ENCODE peak calls at places on chromosome 5, in ten cellular contexts. One of them, this sample, is unnamed.

GRCh38 chr5:6043491-6044310 is 334.6 kb downstream of the MED10 start:
- DNase-seq in NB4: no peak
- DNase-seq in adrenal gland: no peak
- DNase-seq in heart left ventricle: no peak
- DNase-seq in breast epithelium: no peak
- DNase-seq in IMR-90: no peak
- DNase-seq in lower leg skin: no peak
- DNase-seq in endothelial cell of umbilical vein: no peak
- DNase-seq in transverse colon: no peak
- DNase-seq in stomach: no peak
- DNase-seq in this sample: no peak

GRCh38 chr5:64749385-64749784 is 19.1 kb downstream of the SREK1IP1 start:
- DNase-seq in lower leg skin: no peak
- DNase-seq in breast epithelium: no peak
- DNase-seq in transverse colon: no peak
- DNase-seq in NB4: no peak
- DNase-seq in adrenal gland: no peak
- DNase-seq in heart left ventricle: no peak
- DNase-seq in stomach: no peak
- DNase-seq in endothelial cell of umbilical vein: no peak
- DNase-seq in IMR-90: no peak
- DNase-seq in this sample: no peak

GRCh38 chr5:39167141-39167972 is 52.0 kb downstream of the FYB1 start:
- DNase-seq in lower leg skin: no peak
- DNase-seq in endothelial cell of umbilical vein: peak; percentile 28
- DNase-seq in transverse colon: no peak
- DNase-seq in stomach: no peak
- DNase-seq in NB4: no peak
- DNase-seq in adrenal gland: no peak
- DNase-seq in breast epithelium: no peak
- DNase-seq in heart left ventricle: no peak
- DNase-seq in IMR-90: peak; percentile 28
- DNase-seq in this sample: no peak

GRCh38 chr5:137891849-137892248 is 2.6 kb downstream of the PKD2L2 start:
- DNase-seq in stomach: no peak
- DNase-seq in endothelial cell of umbilical vein: no peak
- DNase-seq in lower leg skin: no peak
- DNase-seq in adrenal gland: no peak
- DNase-seq in breast epithelium: no peak
- DNase-seq in heart left ventricle: no peak
- DNase-seq in NB4: peak; percentile 13
- DNase-seq in IMR-90: no peak
- DNase-seq in transverse colon: no peak
- DNase-seq in this sample: no peak

GRCh38 chr5:39040875-39041274 is 33.3 kb downstream of the RICTOR start:
- DNase-seq in endothelial cell of umbilical vein: no peak
- DNase-seq in stomach: peak; percentile 31
- DNase-seq in adrenal gland: no peak
- DNase-seq in IMR-90: no peak
- DNase-seq in breast epithelium: no peak
- DNase-seq in heart left ventricle: peak; percentile 40
- DNase-seq in lower leg skin: no peak
- DNase-seq in NB4: no peak
- DNase-seq in transverse colon: peak; percentile 17
- DNase-seq in this sample: no peak

GRCh38 chr5:141355641-141356040 is 820 bp downstream of the PCDHGA4 start:
- DNase-seq in IMR-90: no peak
- DNase-seq in adrenal gland: no peak
- DNase-seq in heart left ventricle: no peak
- DNase-seq in NB4: no peak
- DNase-seq in endothelial cell of umbilical vein: no peak
- DNase-seq in lower leg skin: no peak
- DNase-seq in stomach: no peak
- DNase-seq in transverse colon: no peak
- DNase-seq in breast epithelium: no peak
- DNase-seq in this sample: no peak

GRCh38 chr5:98599016-98599415 is 174.4 kb upstream of the RGMB start:
- DNase-seq in lower leg skin: no peak
- DNase-seq in transverse colon: no peak
- DNase-seq in endothelial cell of umbilical vein: no peak
- DNase-seq in NB4: no peak
- DNase-seq in adrenal gland: no peak
- DNase-seq in IMR-90: peak; percentile 28
- DNase-seq in stomach: no peak
- DNase-seq in breast epithelium: no peak
- DNase-seq in heart left ventricle: no peak
- DNase-seq in this sample: no peak

GRCh38 chr5:61184708-61185107 is 22.4 kb upstream of the SMIM15 start:
- DNase-seq in breast epithelium: no peak
- DNase-seq in IMR-90: peak; percentile 57
- DNase-seq in adrenal gland: no peak
- DNase-seq in NB4: no peak
- DNase-seq in stomach: no peak
- DNase-seq in heart left ventricle: no peak
- DNase-seq in transverse colon: no peak
- DNase-seq in endothelial cell of umbilical vein: no peak
- DNase-seq in lower leg skin: no peak
- DNase-seq in this sample: no peak

GRCh38 chr5:150137168-150137957 is 18.3 kb downstream of the PDGFRB start:
- DNase-seq in stomach: peak; percentile 38
- DNase-seq in adrenal gland: no peak
- DNase-seq in IMR-90: peak; percentile 70
- DNase-seq in heart left ventricle: no peak
- DNase-seq in breast epithelium: no peak
- DNase-seq in transverse colon: no peak
- DNase-seq in endothelial cell of umbilical vein: peak; percentile 63
- DNase-seq in NB4: no peak
- DNase-seq in lower leg skin: no peak
- DNase-seq in this sample: no peak

GRCh38 chr5:150139334-150139733 is 16.3 kb downstream of the PDGFRB start:
- DNase-seq in breast epithelium: no peak
- DNase-seq in heart left ventricle: no peak
- DNase-seq in NB4: no peak
- DNase-seq in IMR-90: peak; percentile 92
- DNase-seq in lower leg skin: no peak
- DNase-seq in endothelial cell of umbilical vein: no peak
- DNase-seq in stomach: no peak
- DNase-seq in transverse colon: no peak
- DNase-seq in adrenal gland: no peak
- DNase-seq in this sample: no peak

GRCh38 chr5:150136841-150137167 is 18.8 kb downstream of the PDGFRB start:
- DNase-seq in heart left ventricle: no peak
- DNase-seq in IMR-90: no peak
- DNase-seq in endothelial cell of umbilical vein: no peak
- DNase-seq in breast epithelium: no peak
- DNase-seq in adrenal gland: no peak
- DNase-seq in transverse colon: no peak
- DNase-seq in NB4: no peak
- DNase-seq in stomach: no peak
- DNase-seq in lower leg skin: no peak
- DNase-seq in this sample: no peak

GRCh38 chr5:150137997-150138396 is 17.6 kb downstream of the PDGFRB start:
- DNase-seq in transverse colon: no peak
- DNase-seq in NB4: no peak
- DNase-seq in stomach: no peak
- DNase-seq in adrenal gland: no peak
- DNase-seq in IMR-90: peak; percentile 65
- DNase-seq in breast epithelium: no peak
- DNase-seq in lower leg skin: no peak
- DNase-seq in endothelial cell of umbilical vein: peak; percentile 33
- DNase-seq in heart left ventricle: no peak
- DNase-seq in this sample: no peak

DNA sequence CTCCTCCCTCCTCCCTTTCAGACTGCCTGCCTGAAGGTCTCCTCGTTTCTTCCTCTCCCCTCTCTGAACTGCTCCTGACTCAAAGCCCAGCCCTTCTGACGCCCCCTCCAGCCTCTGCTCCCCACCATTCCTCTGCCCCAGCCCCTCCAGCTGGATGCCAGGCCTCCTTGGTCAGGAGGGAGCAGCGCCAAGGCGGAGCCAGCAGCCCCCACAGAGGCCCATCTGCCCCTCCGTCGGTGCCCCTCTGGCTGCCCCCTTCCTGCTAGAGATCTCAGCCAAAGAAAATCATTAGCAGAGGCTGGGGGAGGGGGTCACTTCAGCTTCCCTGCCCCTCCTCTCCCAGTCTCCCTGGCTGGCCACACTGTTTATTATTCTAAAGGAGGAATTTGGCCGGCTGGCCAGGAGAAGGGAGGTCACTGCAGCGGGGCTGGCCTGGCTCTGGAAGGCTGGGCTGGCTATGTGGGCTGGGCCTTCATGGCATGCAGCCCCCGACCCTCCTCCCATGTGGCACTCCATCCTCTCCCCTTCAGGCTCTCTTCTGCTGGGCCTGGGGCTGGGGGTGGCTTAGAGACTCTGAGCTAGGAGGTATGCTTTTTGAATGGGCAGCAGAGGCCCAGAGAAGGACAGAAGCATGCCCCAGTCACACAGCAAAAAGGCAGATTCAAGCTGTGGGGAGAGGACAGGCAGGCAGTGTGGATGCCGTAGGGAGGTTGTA is 16.9 kb downstream of the PDGFRB start:
- DNase-seq in heart left ventricle: peak; percentile 68
- DNase-seq in endothelial cell of umbilical vein: peak; percentile 86
- DNase-seq in IMR-90: peak; percentile 96
- DNase-seq in breast epithelium: peak; percentile 57
- DNase-seq in transverse colon: no peak
- DNase-seq in stomach: peak; percentile 67
- DNase-seq in lower leg skin: no peak
- DNase-seq in adrenal gland: peak; percentile 65
- DNase-seq in NB4: no peak
- DNase-seq in this sample: no peak
- TF ChIP-seq POLR2A in heart left ventricle: no peak
- TF ChIP-seq POLR2A in endothelial cell of umbilical vein: no peak
- TF ChIP-seq POLR2A in IMR-90: no peak
- TF ChIP-seq POLR2A in breast epithelium: no peak
- TF ChIP-seq POLR2A in transverse colon: no peak
- TF ChIP-seq POLR2A in stomach: no peak
- TF ChIP-seq POLR2A in lower leg skin: no peak
- TF ChIP-seq POLR2A in adrenal gland: no peak
- TF ChIP-seq POLR2A in NB4: no peak
- TF ChIP-seq POLR2A in this sample: no peak

GRCh38 chr5:9269024-9269423 is 276.9 kb downstream of the SEMA5A start:
- DNase-seq in NB4: no peak
- DNase-seq in lower leg skin: no peak
- DNase-seq in IMR-90: no peak
- DNase-seq in transverse colon: no peak
- DNase-seq in endothelial cell of umbilical vein: no peak
- DNase-seq in breast epithelium: no peak
- DNase-seq in heart left ventricle: no peak
- DNase-seq in stomach: no peak
- DNase-seq in adrenal gland: no peak
- DNase-seq in this sample: no peak

GRCh38 chr5:9265391-9266287 is 280.2 kb downstream of the SEMA5A start:
- DNase-seq in lower leg skin: no peak
- DNase-seq in NB4: no peak
- DNase-seq in IMR-90: peak; percentile 99
- DNase-seq in endothelial cell of umbilical vein: no peak
- DNase-seq in adrenal gland: no peak
- DNase-seq in transverse colon: no peak
- DNase-seq in stomach: no peak
- DNase-seq in heart left ventricle: peak; percentile 63
- DNase-seq in breast epithelium: peak; percentile 55
- DNase-seq in this sample: no peak

GRCh38 chr5:9268226-9268625 is 277.6 kb downstream of the SEMA5A start:
- DNase-seq in endothelial cell of umbilical vein: no peak
- DNase-seq in NB4: no peak
- DNase-seq in IMR-90: peak; percentile 24
- DNase-seq in heart left ventricle: no peak
- DNase-seq in stomach: no peak
- DNase-seq in adrenal gland: no peak
- DNase-seq in transverse colon: no peak
- DNase-seq in breast epithelium: no peak
- DNase-seq in lower leg skin: no peak
- DNase-seq in this sample: no peak

GRCh38 chr5:9263656-9264055 is 282.2 kb downstream of the SEMA5A start:
- DNase-seq in NB4: no peak
- DNase-seq in adrenal gland: no peak
- DNase-seq in lower leg skin: no peak
- DNase-seq in stomach: no peak
- DNase-seq in IMR-90: no peak
- DNase-seq in breast epithelium: no peak
- DNase-seq in transverse colon: no peak
- DNase-seq in heart left ventricle: no peak
- DNase-seq in endothelial cell of umbilical vein: no peak
- DNase-seq in this sample: no peak
- TF ChIP-seq CTCF in NB4: no peak
- TF ChIP-seq CTCF in adrenal gland: no peak
- TF ChIP-seq CTCF in lower leg skin: no peak
- TF ChIP-seq CTCF in stomach: no peak
- TF ChIP-seq CTCF in IMR-90: no peak
- TF ChIP-seq CTCF in breast epithelium: no peak
- TF ChIP-seq CTCF in transverse colon: no peak
- TF ChIP-seq CTCF in heart left ventricle: no peak
- TF ChIP-seq CTCF in endothelial cell of umbilical vein: no peak
- TF ChIP-seq CTCF in this sample: no peak

DNA sequence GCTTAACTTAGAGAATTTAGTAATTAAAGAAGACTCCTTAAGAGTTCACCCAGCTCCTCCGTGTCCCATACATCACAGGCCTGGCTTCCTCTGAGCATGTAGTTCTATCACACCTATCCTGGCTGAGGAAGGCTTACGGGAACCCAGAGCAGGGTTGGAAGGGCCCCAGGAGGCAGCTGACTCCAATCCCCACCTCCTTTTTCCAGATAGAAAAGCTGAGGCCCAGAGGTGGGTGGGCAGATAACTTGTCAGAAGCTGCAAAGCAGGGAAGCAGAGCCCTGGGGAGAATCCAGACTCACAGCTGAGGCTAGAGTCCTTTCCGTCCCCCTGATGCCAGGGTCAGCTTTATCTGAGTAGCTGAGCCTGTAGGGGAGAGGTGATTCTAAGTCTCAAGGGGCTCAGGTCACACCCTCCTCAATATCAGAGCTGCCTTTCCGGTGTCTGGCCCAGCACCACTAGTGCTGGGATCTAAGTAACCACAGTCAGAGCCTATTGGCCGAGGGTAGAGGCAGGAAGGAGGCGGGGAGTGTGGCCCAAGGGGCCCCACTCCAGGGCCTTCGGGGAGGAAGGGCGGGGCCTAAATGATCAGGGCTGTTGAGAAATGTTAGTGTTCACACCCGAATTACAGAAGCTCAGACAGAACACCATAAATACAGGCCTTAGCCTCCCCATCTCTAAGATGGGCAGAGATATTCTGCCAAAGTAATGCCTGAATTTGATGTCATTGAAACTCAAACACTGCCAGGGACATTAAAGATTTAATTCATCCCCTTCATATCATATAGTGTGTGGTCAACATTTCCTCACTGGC is 9.9 kb downstream of the CCDC69 start:
- DNase-seq in transverse colon: peak; percentile 86
- DNase-seq in stomach: peak; percentile 72
- DNase-seq in lower leg skin: peak; percentile 95
- DNase-seq in NB4: peak; percentile 98
- DNase-seq in endothelial cell of umbilical vein: peak; percentile 23
- DNase-seq in heart left ventricle: peak; percentile 90
- DNase-seq in breast epithelium: no peak
- DNase-seq in adrenal gland: peak; percentile 77
- DNase-seq in IMR-90: no peak
- DNase-seq in this sample: peak; percentile 78
- TF ChIP-seq POLR2A in transverse colon: peak; percentile 28
- TF ChIP-seq POLR2A in stomach: no peak
- TF ChIP-seq POLR2A in lower leg skin: no peak
- TF ChIP-seq POLR2A in NB4: peak; percentile 20
- TF ChIP-seq POLR2A in endothelial cell of umbilical vein: no peak
- TF ChIP-seq POLR2A in heart left ventricle: no peak
- TF ChIP-seq POLR2A in breast epithelium: no peak
- TF ChIP-seq POLR2A in adrenal gland: no peak
- TF ChIP-seq POLR2A in IMR-90: no peak
- TF ChIP-seq POLR2A in this sample: no peak

GRCh38 chr5:72009280-72009679 is 98.0 kb upstream of the MAP1B start:
- DNase-seq in stomach: no peak
- DNase-seq in lower leg skin: no peak
- DNase-seq in breast epithelium: no peak
- DNase-seq in endothelial cell of umbilical vein: no peak
- DNase-seq in NB4: no peak
- DNase-seq in IMR-90: no peak
- DNase-seq in heart left ventricle: no peak
- DNase-seq in transverse colon: no peak
- DNase-seq in adrenal gland: no peak
- DNase-seq in this sample: no peak
- TF ChIP-seq CTCF in stomach: no peak
- TF ChIP-seq CTCF in lower leg skin: no peak
- TF ChIP-seq CTCF in breast epithelium: no peak
- TF ChIP-seq CTCF in endothelial cell of umbilical vein: no peak
- TF ChIP-seq CTCF in NB4: no peak
- TF ChIP-seq CTCF in IMR-90: no peak
- TF ChIP-seq CTCF in heart left ventricle: no peak
- TF ChIP-seq CTCF in transverse colon: no peak
- TF ChIP-seq CTCF in adrenal gland: no peak
- TF ChIP-seq CTCF in this sample: no peak